ENCODE peak calls at places on chromosomes 12 and 14, in four cellular contexts. U is IMR-90, E is neuronal stem cell, J is H9. C is an unnamed sample.

GRCh38 chr12:50620050-50620974 is 115.5 kb downstream of the DIP2B start:
- DNase-seq in J (no peak), E (peak), U (peak), C (peak)

GRCh38 chr14:100129161-100129589 is 30.3 kb downstream of the DEGS2 start:
- DNase-seq in U (peak), J (no peak), E (no peak), C (no peak)

GRCh38 chr12:122035292-122035691 is 13.6 kb downstream of the BCL7A start:
- DNase-seq in J (no peak), U (no peak), E (no peak), C (peak)

GRCh38 chr12:86006727-86007126 is 132.6 kb downstream of the NTS start:
- DNase-seq in U (no peak), E (no peak), J (no peak), C (no peak)

GRCh38 chr14:96119947-96120346 is 80.8 kb downstream of the C14orf132 start:
- DNase-seq in U (peak), J (no peak), E (no peak), C (no peak)

GRCh38 chr14:106738075-106738474 is 1211.7 kb downstream of the TMEM121 start:
- DNase-seq in J (no peak), E (no peak), U (no peak), C (no peak)

GRCh38 chr14:40252817-40253447 is 820.7 kb upstream of the FBXO33 start:
- DNase-seq in E (no peak), J (no peak), U (no peak), C (no peak)

GRCh38 chr14:61565836-61566536 is 129.3 kb upstream of the HIF1A start:
- DNase-seq in U (peak), E (no peak), J (no peak), C (no peak)

GRCh38 chr12:11055306-11055705 is 6.8 kb downstream of the TAS2R46 start:
- DNase-seq in U (no peak), E (no peak), J (no peak), C (no peak)

GRCh38 chr14:50303744-50304471 is 8.1 kb downstream of the L2HGDH start:
- DNase-seq in U (peak), J (no peak), E (no peak), C (peak)

GRCh38 chr12:116067892-116068291 is 209.6 kb downstream of the MED13L start:
- DNase-seq in U (peak), J (no peak), E (no peak), C (no peak)

GRCh38 chr12:124640096-124640495 is 72.7 kb upstream of the NCOR2 start:
- DNase-seq in J (no peak), U (peak), E (no peak), C (peak)

GRCh38 chr14:50047274-50047676 is 69.1 kb downstream of the VCPKMT start:
- DNase-seq in J (no peak), E (no peak), U (no peak), C (peak)

GRCh38 chr14:66405158-66405557 is 81.0 kb upstream of the CCDC196 start:
- DNase-seq in U (peak), J (peak), E (no peak), C (no peak)

GRCh38 chr14:34920339-34920738 is 45.2 kb upstream of the BAZ1A start:
- DNase-seq in E (no peak), J (no peak), U (peak), C (no peak)

GRCh38 chr12:115223322-115223721 is 539.3 kb upstream of the TBX3 start:
- DNase-seq in U (peak), E (no peak), J (no peak), C (no peak)

GRCh38 chr12:117685115-117685926 is 283.5 kb downstream of the KSR2 start:
- DNase-seq in U (no peak), E (peak), J (peak), C (peak)

GRCh38 chr12:1920971-1921370 is 2.5 kb upstream of the CACNA2D4 start:
- DNase-seq in E (no peak), U (no peak), J (peak), C (no peak)

GRCh38 chr14:66216763-66217162 is 269.4 kb upstream of the CCDC196 start:
- DNase-seq in E (no peak), U (no peak), J (no peak), C (no peak)

GRCh38 chr14:89911018-89911919 is 43.3 kb downstream of the EFCAB11 start:
- DNase-seq in U (peak), E (peak), J (peak), C (peak)

GRCh38 chr14:100149789-100150611 is 9.4 kb downstream of the DEGS2 start:
- DNase-seq in E (no peak), U (no peak), J (no peak), C (no peak)

GRCh38 chr12:109539508-109539907 is 33.8 kb downstream of the MMAB start:
- DNase-seq in E (no peak), J (no peak), U (peak), C (no peak)

GRCh38 chr14:58444627-58445026 is 17.1 kb downstream of the KIAA0586 start:
- DNase-seq in E (no peak), J (no peak), U (no peak), C (no peak)

GRCh38 chr12:116059901-116060300 is 217.6 kb downstream of the MED13L start:
- DNase-seq in J (no peak), E (no peak), U (no peak), C (no peak)

DNA sequence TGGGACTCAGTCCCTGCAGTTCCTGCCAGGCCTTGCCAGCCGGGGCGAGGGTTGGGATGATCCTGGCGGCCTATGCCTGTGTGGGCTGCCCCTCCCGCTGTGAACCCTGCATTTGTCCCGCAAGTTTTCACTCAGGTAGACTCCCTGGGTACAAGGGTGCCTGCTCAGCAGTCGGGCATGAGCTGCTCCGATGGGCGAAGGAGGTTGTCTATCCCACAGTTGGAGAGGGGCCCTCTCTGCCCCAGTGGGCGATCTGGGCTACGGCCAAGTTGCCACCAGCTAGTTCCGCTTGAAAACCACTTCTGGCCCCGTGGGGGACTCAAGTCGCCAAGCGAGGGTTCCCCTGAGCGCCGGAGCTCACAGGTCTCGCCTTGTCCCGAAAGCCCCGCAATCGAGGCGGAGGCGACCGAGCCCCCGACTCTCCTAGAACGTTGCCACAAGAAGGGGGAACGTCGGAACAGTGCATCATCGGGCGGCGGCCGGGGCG is 368 bp upstream of the TPI1 start:
- DNase-seq in J (no peak), U (no peak), E (no peak), C (no peak)
- H3K23ac ChIP-seq in J (no peak), U (peak), E (peak), C (no peak)

GRCh38 chr12:113040722-113041168 is 15.8 kb upstream of the DTX1 start:
- DNase-seq in U (peak), E (no peak), J (no peak), C (peak)
- H4K91ac ChIP-seq in U (no peak), E (no peak), J (no peak), C (no peak)

GRCh38 chr14:22535126-22535525 is 53.9 kb downstream of the DAD1 start:
- DNase-seq in J (no peak), U (no peak), E (no peak), C (no peak)
- H2AK5ac ChIP-seq in J (no peak), U (peak), E (no peak), C (no peak)

GRCh38 chr12:9647825-9648700 is 21.4 kb upstream of the CLEC2D start:
- DNase-seq in J (peak), U (peak), E (peak), C (peak)
- H3K23ac ChIP-seq in J (no peak), U (peak), E (no peak), C (no peak)

GRCh38 chr12:76081909-76082308 is 2.6 kb downstream of the NAP1L1 start:
- DNase-seq in U (no peak), J (no peak), E (no peak), C (no peak)

GRCh38 chr12:76083761-76084276 is 666 bp downstream of the NAP1L1 start:
- DNase-seq in J (peak), E (peak), U (peak), C (peak)

GRCh38 chr12:76084277-76085158 is at the start of gene NAP1L1:
- DNase-seq in J (peak), E (peak), U (peak), C (peak)

GRCh38 chr12:76083246-76083735 is 1.2 kb downstream of the NAP1L1 start:
- DNase-seq in E (no peak), J (no peak), U (no peak), C (no peak)

GRCh38 chr12:76085159-76085868 is 829 bp upstream of the NAP1L1 start:
- DNase-seq in E (peak), J (no peak), U (peak), C (no peak)
- H4K91ac ChIP-seq in E (no peak), J (no peak), U (peak), C (no peak)

GRCh38 chr12:104576178-104576778 is 119.5 kb downstream of the CHST11 start:
- DNase-seq in J (no peak), E (no peak), U (no peak), C (no peak)
- H2AK5ac ChIP-seq in J (no peak), E (no peak), U (no peak), C (no peak)

GRCh38 chr12:48004941-48005749 is 869 bp upstream of the COL2A1 start:
- DNase-seq in J (peak), E (no peak), U (no peak), C (no peak)
- H3K23ac ChIP-seq in J (no peak), E (peak), U (peak), C (no peak)

DNA sequence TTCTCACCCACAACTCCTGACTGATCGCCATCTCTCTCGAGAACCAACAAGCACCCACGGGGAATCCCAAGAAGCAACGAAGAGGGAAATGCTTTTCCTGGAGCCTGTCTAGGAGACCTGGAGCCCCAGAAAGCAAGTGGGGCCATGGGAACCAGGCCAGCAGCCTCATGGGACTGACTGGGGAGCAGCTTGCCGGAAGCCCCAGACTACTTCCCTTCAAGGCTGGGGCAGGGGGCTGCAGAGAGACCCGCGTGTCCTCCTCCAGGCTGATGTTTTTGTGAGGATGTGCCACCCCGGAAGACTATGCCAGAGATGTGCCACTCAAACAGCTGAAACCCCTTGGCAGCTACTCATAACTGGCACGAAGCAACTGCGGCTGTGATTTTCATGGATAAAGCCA is 83.8 kb downstream of the ACTN1 start:
- DNase-seq in J (no peak), E (no peak), U (no peak), C (no peak)
- H4K91ac ChIP-seq in J (no peak), E (no peak), U (no peak), C (no peak)

GRCh38 chr12:100857971-100858370 is 63.4 kb downstream of the ANO4 start:
- DNase-seq in U (peak), E (no peak), J (no peak), C (no peak)
- H2AK5ac ChIP-seq in U (no peak), E (no peak), J (no peak), C (no peak)

C was measured in trophoblast cell.